ENCODE peak calls at places on chromosomes 1 and 21, in ten cellular contexts. Q is fibroblast of lung; L is NCI-H748 treated with DMSO at 0.1 percent for 48 hours; R is NCI-H1105; P is NCI-H1092 treated with DMSO at 0.1 percent for 48 hours; C is renal cortical epithelial cell; F is fibroblast of gingiva; H is hepatocyte; J is activated T-helper 9 cell treated with anti-CD3 and anti-CD28 coated beads, Interleukin-2, amount 50 U/mL, for 16 hours; D is left ventricle myocardium inferior. V is an unnamed sample.

GRCh38 chr21:15138475-15138874 is 73.7 kb upstream of the NRIP1 start:
- DNase-seq in Q (no peak), L (no peak), R (peak; percentile 64), P (peak; percentile 33), C (no peak), F (no peak), H (no peak), J (no peak), D (no peak), V (no peak)

GRCh38 chr1:31877544-31877943 is 60.6 kb downstream of the PTP4A2 start:
- DNase-seq in Q (no peak), L (no peak), R (no peak), P (no peak), C (no peak), F (no peak), H (no peak), J (no peak), D (no peak), V (no peak)

GRCh38 chr1:43732132-43732531 is 24.8 kb downstream of the ST3GAL3 start:
- DNase-seq in Q (no peak), L (no peak), R (no peak), P (peak; percentile 17), C (no peak), F (no peak), H (no peak), J (no peak), D (no peak), V (no peak)

GRCh38 chr1:37177230-37177864 is 143.0 kb upstream of the GRIK3 start:
- DNase-seq in Q (no peak), L (no peak), R (peak; percentile 72), P (peak; percentile 68), C (peak; percentile 1), F (no peak), H (peak; percentile 46), J (no peak), D (no peak), V (peak; percentile 62)

GRCh38 chr1:180269848-180270766 is 40.0 kb downstream of the LHX4 start:
- DNase-seq in Q (no peak), L (no peak), R (no peak), P (peak; percentile 21), C (peak; percentile 25), F (no peak), H (peak; percentile 71), J (no peak), D (no peak), V (no peak)

GRCh38 chr1:17167783-17168479 is 37.0 kb upstream of the PADI1 start:
- DNase-seq in Q (peak; percentile 94), L (peak; percentile 1), R (peak; percentile 93), P (no peak), C (peak; percentile 98), F (peak; percentile 36), H (no peak), J (no peak), D (no peak), V (no peak)

GRCh38 chr1:28296401-28297220 is 32.2 kb upstream of the MED18 start:
- DNase-seq in Q (peak; percentile 21), L (no peak), R (no peak), P (no peak), C (peak; percentile 90), F (no peak), H (peak; percentile 94), J (no peak), D (no peak), V (no peak)

GRCh38 chr21:37699024-37699770 is 217.1 kb downstream of the KCNJ6 start:
- DNase-seq in Q (no peak), L (no peak), R (no peak), P (no peak), C (no peak), F (no peak), H (peak; percentile 28), J (no peak), D (no peak), V (no peak)

GRCh38 chr1:161092621-161093028 is 3.3 kb upstream of the NECTIN4 start:
- DNase-seq in Q (peak; percentile 36), L (no peak), R (no peak), P (no peak), C (peak; percentile 36), F (no peak), H (no peak), J (peak; percentile 26), D (no peak), V (no peak)

GRCh38 chr1:65389296-65389695 is 31.2 kb upstream of the LEPR start:
- DNase-seq in Q (peak; percentile 3), L (no peak), R (no peak), P (no peak), C (no peak), F (no peak), H (no peak), J (no peak), D (no peak), V (no peak)

GRCh38 chr1:32619701-32620485 is 30.5 kb downstream of the ZBTB8OS start:
- DNase-seq in Q (peak; percentile 11), L (no peak), R (no peak), P (no peak), C (peak; percentile 19), F (no peak), H (peak; percentile 22), J (no peak), D (no peak), V (no peak)

GRCh38 chr1:176720835-176721234 is 257.9 kb downstream of the PAPPA2 start:
- DNase-seq in Q (no peak), L (no peak), R (no peak), P (no peak), C (no peak), F (no peak), H (no peak), J (no peak), D (no peak), V (no peak)

GRCh38 chr1:19483261-19483660 is 2.1 kb downstream of the CAPZB start:
- DNase-seq in Q (no peak), L (no peak), R (no peak), P (no peak), C (no peak), F (no peak), H (no peak), J (no peak), D (no peak), V (no peak)

GRCh38 chr1:236603896-236604217 is 459 bp downstream of the HEATR1 start:
- DNase-seq in Q (peak; percentile 58), L (no peak), R (no peak), P (no peak), C (peak; percentile 12), F (peak; percentile 19), H (peak; percentile 13), J (no peak), D (no peak), V (no peak)

GRCh38 chr1:215911406-215911968 is 344.4 kb downstream of the KCTD3 start:
- DNase-seq in Q (peak; percentile 23), L (no peak), R (peak; percentile 1), P (no peak), C (no peak), F (peak; percentile 8), H (no peak), J (no peak), D (no peak), V (no peak)

GRCh38 chr1:236451796-236452373 is 57.8 kb downstream of the EDARADD start:
- DNase-seq in Q (no peak), L (no peak), R (no peak), P (no peak), C (no peak), F (no peak), H (no peak), J (peak; percentile 12), D (no peak), V (no peak)

GRCh38 chr21:39737376-39738000 is 7.5 kb upstream of the IGSF5 start:
- DNase-seq in Q (no peak), L (no peak), R (no peak), P (no peak), C (no peak), F (no peak), H (no peak), J (no peak), D (no peak), V (no peak)

GRCh38 chr1:198201956-198202784 is 45.4 kb downstream of the NEK7 start:
- DNase-seq in Q (no peak), L (no peak), R (no peak), P (no peak), C (no peak), F (no peak), H (no peak), J (peak; percentile 9), D (no peak), V (no peak)

GRCh38 chr1:230084408-230085177 is 17.6 kb downstream of the GALNT2 start:
- DNase-seq in Q (peak; percentile 100), L (no peak), R (no peak), P (no peak), C (peak; percentile 98), F (peak; percentile 90), H (peak; percentile 71), J (peak; percentile 30), D (no peak), V (no peak)

GRCh38 chr1:227325195-227325594 is 6.9 kb upstream of the CDC42BPA start:
- DNase-seq in Q (no peak), L (no peak), R (no peak), P (no peak), C (no peak), F (no peak), H (no peak), J (no peak), D (no peak), V (no peak)

GRCh38 chr1:183139281-183139942 is 46.7 kb upstream of the LAMC2 start:
- DNase-seq in Q (peak; percentile 51), L (no peak), R (no peak), P (no peak), C (peak; percentile 95), F (peak; percentile 53), H (peak; percentile 46), J (no peak), D (no peak), V (no peak)

GRCh38 chr21:29114765-29115164 is 15.7 kb upstream of the MAP3K7CL start:
- DNase-seq in Q (peak; percentile 92), L (no peak), R (no peak), P (no peak), C (peak; percentile 85), F (peak; percentile 71), H (no peak), J (no peak), D (no peak), V (no peak)

GRCh38 chr1:26289158-26290059 is 9.5 kb downstream of the SH3BGRL3 start:
- DNase-seq in Q (no peak), L (no peak), R (no peak), P (no peak), C (peak; percentile 36), F (no peak), H (no peak), J (no peak), D (no peak), V (no peak)

GRCh38 chr1:235450886-235451457 is 53.3 kb downstream of the B3GALNT2 start:
- DNase-seq in Q (no peak), L (no peak), R (no peak), P (no peak), C (no peak), F (no peak), H (no peak), J (no peak), D (no peak), V (no peak)

GRCh38 chr1:53343831-53344668 is 16.2 kb upstream of the LRP8 start:
- DNase-seq in Q (peak; percentile 18), L (no peak), R (no peak), P (no peak), C (peak; percentile 63), F (no peak), H (peak; percentile 5), J (no peak), D (no peak), V (no peak)

GRCh38 chr1:56573311-56573710 is 6.1 kb downstream of the PLPP3 start:
- DNase-seq in Q (no peak), L (no peak), R (no peak), P (no peak), C (no peak), F (no peak), H (peak; percentile 35), J (no peak), D (no peak), V (peak; percentile 15)

GRCh38 chr1:214404571-214405213 is 123.7 kb downstream of the SMYD2 start:
- DNase-seq in Q (peak; percentile 90), L (no peak), R (no peak), P (no peak), C (peak; percentile 94), F (no peak), H (no peak), J (no peak), D (no peak), V (no peak)

GRCh38 chr1:180178511-180179161 is 24.0 kb downstream of the QSOX1 start:
- DNase-seq in Q (no peak), L (peak; percentile 18), R (peak; percentile 19), P (peak; percentile 33), C (peak; percentile 24), F (peak; percentile 46), H (peak; percentile 75), J (peak; percentile 44), D (peak; percentile 68), V (peak; percentile 46)

V was measured in NCI-H345.